ENCODE peak calls at places on chromosomes 3 and 15, in six cellular contexts. Z is GM12878, R is suprapubic skin, X is K562, D is HCT116, T is sigmoid colon. V is an unnamed sample.

GRCh38 chr3:188082040-188082439 is 71.9 kb upstream of the LPP start:
- DNase-seq in Z (no peak), R (no peak), X (no peak), D (no peak), T (no peak), V (no peak)

GRCh38 chr15:41804920-41805666 is 22.8 kb upstream of the JMJD7 start:
- DNase-seq in Z (no peak), R (no peak), X (no peak), D (no peak), T (peak; percentile 48), V (no peak)

GRCh38 chr15:94266789-94267188 is 35.4 kb downstream of the MCTP2 start:
- DNase-seq in Z (no peak), R (no peak), X (no peak), D (no peak), T (no peak), V (no peak)

GRCh38 chr3:53902067-53902466 is 10.4 kb upstream of the SELENOK start:
- DNase-seq in Z (no peak), R (no peak), X (no peak), D (no peak), T (no peak), V (no peak)

GRCh38 chr3:126035362-126036050 is 48.4 kb downstream of the SLC41A3 start:
- DNase-seq in Z (no peak), R (no peak), X (no peak), D (no peak), T (peak; percentile 37), V (no peak)

GRCh38 chr3:14297784-14298236 is 104.6 kb upstream of the SLC6A6 start:
- DNase-seq in Z (no peak), R (no peak), X (no peak), D (no peak), T (peak; percentile 80), V (peak; percentile 89)

GRCh38 chr3:165939141-165939540 is 101.9 kb upstream of the BCHE start:
- DNase-seq in Z (no peak), R (no peak), X (no peak), D (no peak), T (no peak), V (no peak)

GRCh38 chr3:71227344-71227743 is 356.2 kb downstream of the FOXP1 start:
- DNase-seq in Z (no peak), R (no peak), X (peak; percentile 65), D (no peak), T (no peak), V (no peak)

GRCh38 chr3:9211155-9211950 is 38.1 kb downstream of the SRGAP3 start:
- DNase-seq in Z (no peak), R (no peak), X (no peak), D (no peak), T (no peak), V (no peak)

GRCh38 chr15:55016225-55016624 is 180.5 kb downstream of the RSL24D1 start:
- DNase-seq in Z (no peak), R (no peak), X (no peak), D (no peak), T (no peak), V (no peak)

GRCh38 chr15:55017636-55018035 is 179.1 kb downstream of the RSL24D1 start:
- DNase-seq in Z (no peak), R (no peak), X (no peak), D (no peak), T (no peak), V (no peak)
- TF ChIP-seq POLR2AphosphoS5 in Z (no peak), R (no peak), X (no peak), D (no peak), T (no peak), V (no peak)

DNA sequence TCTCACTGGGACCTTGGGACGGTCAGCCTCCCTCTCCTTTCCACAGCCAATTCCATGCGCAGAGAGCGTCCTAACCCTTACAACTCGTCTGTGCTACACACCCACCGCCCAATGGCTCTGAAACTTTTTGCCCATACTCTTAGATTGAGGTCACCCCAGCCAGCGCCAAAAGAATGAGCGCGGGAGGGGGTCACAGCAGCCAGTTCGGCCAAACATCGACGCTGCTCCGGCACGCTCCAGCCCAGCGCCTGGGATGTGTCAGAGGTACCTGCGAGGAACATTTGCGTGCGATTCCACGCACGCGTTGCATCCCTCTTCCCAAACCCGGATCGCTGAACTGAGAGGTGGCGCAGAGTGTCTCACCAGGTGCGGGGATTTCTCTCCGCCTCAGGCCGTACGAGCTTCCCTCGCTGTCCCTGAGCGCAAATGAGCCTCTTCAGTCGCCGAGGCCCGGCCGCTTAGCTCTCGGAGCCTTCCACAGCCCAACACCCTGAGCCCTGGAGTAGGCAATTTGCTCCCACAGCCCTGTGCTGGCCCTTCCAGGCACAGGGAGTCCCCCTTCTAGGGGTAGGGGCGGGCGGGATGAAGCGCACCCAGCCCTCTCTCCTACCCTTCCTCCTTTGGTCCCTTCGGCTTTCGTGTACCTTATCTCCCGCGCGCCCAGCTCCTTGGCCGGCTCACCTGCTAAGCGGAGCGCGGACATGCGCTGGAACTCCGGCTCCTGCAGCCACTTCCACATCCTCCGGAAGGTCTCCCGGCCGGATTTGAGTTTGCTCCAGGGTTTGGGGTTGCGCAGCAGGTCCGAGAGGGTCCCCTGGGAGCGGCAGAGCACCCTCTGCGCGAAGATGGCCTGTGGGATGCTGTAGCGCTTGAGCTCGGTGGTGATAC is 1.8 kb downstream of the ONECUT1 start:
- DNase-seq in Z (no peak), R (peak; percentile 53), X (no peak), D (no peak), T (no peak), V (no peak)
- H3K4me3 ChIP-seq in Z (no peak overlapping the region), R (no peak overlapping the region), X (no peak overlapping the region), D (no peak overlapping the region), T (no peak overlapping the region), V (no peak overlapping the region)

DNA sequence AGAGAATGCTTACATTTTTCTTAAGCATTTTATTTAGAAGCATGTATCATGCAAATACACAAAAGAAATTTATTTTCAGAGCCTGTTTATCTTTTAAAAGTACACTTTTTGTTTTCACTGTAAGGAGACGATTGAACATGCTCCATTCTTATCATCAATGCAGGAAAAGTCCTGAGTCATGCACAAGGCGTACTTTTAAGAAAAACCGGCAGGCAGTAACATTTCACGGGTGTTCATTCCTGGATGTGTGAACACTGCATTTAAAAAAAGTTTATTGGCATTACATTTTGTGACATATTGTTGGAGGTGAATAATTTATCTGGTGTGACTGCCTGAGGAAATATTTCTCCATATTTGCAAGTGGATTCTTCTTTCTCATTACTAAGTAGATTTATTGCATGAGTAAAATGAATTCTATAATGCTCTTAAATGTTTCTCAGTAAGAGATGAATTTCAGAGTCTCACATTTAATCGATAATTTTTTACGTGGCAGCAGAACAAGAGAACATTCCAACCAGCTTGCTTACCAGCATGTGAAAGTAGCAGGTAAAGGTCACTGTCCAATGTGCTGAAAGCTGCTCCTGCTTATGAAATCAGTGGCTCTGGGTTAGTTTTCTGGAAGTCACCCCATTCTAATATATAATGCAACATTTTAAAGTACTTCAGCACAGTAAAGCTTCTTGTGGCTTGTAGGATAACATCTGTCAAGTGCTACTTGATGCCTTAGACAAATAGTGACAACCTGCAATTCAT is 87.0 kb downstream of the SV2B start:
- DNase-seq in Z (no peak), R (no peak), X (peak; percentile 45), D (no peak), T (no peak), V (no peak)
- H3K36me3 ChIP-seq in Z (no peaks in the 10 kb centered on the region), R (no peaks in the 10 kb centered on the region), X (no peaks in the 10 kb centered on the region), D (no peaks in the 10 kb centered on the region), T (no peaks in the 10 kb centered on the region), V (no peaks in the 10 kb centered on the region)

GRCh38 chr15:40444741-40445140 is 4.0 kb downstream of the BAHD1 start:
- DNase-seq in Z (no peak), R (no peak), X (no peak), D (no peak), T (no peak), V (no peak)

GRCh38 chr15:40443846-40444245 is 3.1 kb downstream of the BAHD1 start:
- DNase-seq in Z (no peak), R (no peak), X (no peak), D (no peak), T (no peak), V (no peak)

GRCh38 chr15:40443255-40443654 is 2.5 kb downstream of the BAHD1 start:
- DNase-seq in Z (no peak), R (no peak), X (no peak), D (no peak), T (no peak), V (peak; percentile 42)

GRCh38 chr15:40446144-40446543 is 5.4 kb downstream of the BAHD1 start:
- DNase-seq in Z (no peak), R (no peak), X (no peak), D (no peak), T (no peak), V (no peak)

GRCh38 chr15:40445411-40446055 is 4.8 kb downstream of the BAHD1 start:
- DNase-seq in Z (no peak), R (no peak), X (no peak), D (no peak), T (no peak), V (no peak)
- TF ChIP-seq POLR2AphosphoS5 in Z (no peak), R (no peak), X (no peak), D (no peak), T (no peak), V (no peak)

DNA sequence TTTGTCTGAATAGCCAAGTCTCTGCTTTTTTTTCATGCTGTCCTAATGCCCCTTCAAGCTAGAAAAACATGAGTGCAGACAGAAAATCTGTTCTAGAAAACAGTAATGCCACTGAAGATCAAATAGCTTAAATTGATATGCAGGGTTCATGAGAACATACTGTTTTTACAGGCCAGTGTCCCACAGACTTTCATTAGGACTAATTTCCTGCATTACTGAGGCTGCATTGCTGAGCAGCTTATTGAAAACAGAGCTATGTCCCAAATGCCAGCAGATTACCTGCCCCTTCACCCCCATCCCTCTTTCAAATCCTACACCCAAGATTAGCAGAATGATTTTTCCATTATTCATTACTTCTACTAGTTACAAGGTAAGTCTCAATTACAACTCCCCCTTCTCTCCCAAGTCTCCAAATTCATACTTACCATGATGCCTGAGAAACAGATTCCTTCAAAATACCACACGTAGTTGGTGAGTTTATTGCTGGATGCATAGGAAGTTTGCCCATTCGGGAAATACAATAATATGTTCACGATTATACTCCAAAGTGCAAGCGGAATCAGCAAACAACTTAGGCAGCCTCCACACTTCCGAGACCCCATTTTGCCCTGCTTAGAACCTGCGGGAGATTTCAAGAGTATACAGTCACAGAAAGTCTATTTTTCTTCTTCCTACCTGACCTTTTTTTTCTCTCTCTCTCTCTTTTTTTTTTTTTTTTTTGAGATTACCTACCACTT is 487 bp downstream of the TM4SF18 start:
- DNase-seq in Z (no peak), R (no peak), X (no peak), D (no peak), T (no peak), V (no peak)
- H3K4me3 ChIP-seq in Z (no peak overlapping the region), R (peak overlapping the region; percentile 10), X (no peak overlapping the region), D (no peak overlapping the region), T (no peak overlapping the region), V (no peak overlapping the region)

V was measured in upper lobe of left lung.